ENCODE peak calls at places on chromosomes 4 and X, in five cellular contexts. B is fibroblast of the conjunctiva, I is heart left ventricle, S is pons, C is dorsolateral prefrontal cortex. Z is an unnamed sample.

GRCh38 chr4:7121174-7121573 is 53.3 kb upstream of the GRPEL1 start:
- DNase-seq in C (no peak), B (no peak), I (no peak), S (no peak), Z (no peak)

GRCh38 chr4:139670765-139671164 is 5.1 kb downstream of the MGST2 start:
- DNase-seq in I (no peak), B (no peak), S (no peak), C (no peak), Z (no peak)

GRCh38 chrX:11648705-11649519 is 16.8 kb downstream of the ARHGAP6 start:
- DNase-seq in I (no peak), C (no peak), B (no peak), S (no peak), Z (no peak)

GRCh38 chrX:119466970-119467369 is 1.3 kb upstream of the SLC25A5 start:
- DNase-seq in C (no peak), B (no peak), I (no peak), S (no peak), Z (no peak)

GRCh38 chrX:111348363-111348927 is 63.5 kb downstream of the DCX start:
- DNase-seq in I (no peak), C (no peak), B (no peak), S (peak), Z (no peak)

GRCh38 chr4:174591243-174592021 is 69.1 kb upstream of the HPGD start:
- DNase-seq in I (no peak), B (no peak), C (no peak), S (no peak), Z (peak)

GRCh38 chr4:176830971-176831370 is 38.2 kb upstream of the VEGFC start:
- DNase-seq in B (no peak), I (no peak), S (no peak), C (no peak), Z (no peak)

GRCh38 chr4:126465341-126465740 is 1150.6 kb downstream of the FAT4 start:
- DNase-seq in I (no peak), B (no peak), S (no peak), C (no peak), Z (no peak)

GRCh38 chr4:102299708-102300107 is 45.6 kb downstream of the SLC39A8 start:
- DNase-seq in I (peak), B (peak), S (peak), C (peak), Z (no peak)

GRCh38 chrX:40449396-40449795 is 131.4 kb upstream of the ATP6AP2 start:
- DNase-seq in S (no peak), B (no peak), I (no peak), C (no peak), Z (no peak)

GRCh38 chr4:81235982-81236749 is 21.1 kb upstream of the PRKG2 start:
- DNase-seq in C (no peak), S (no peak), I (no peak), B (no peak), Z (no peak)

GRCh38 chrX:68832516-68833447 is 4.0 kb downstream of the EFNB1 start:
- DNase-seq in I (no peak), S (no peak), B (no peak), C (no peak), Z (no peak)

GRCh38 chr4:97558204-97558804 is 585.0 kb downstream of the STPG2 start:
- DNase-seq in C (no peak), S (no peak), I (no peak), B (no peak), Z (no peak)

GRCh38 chrX:150635952-150636351 is 57.2 kb upstream of the MTMR1 start:
- DNase-seq in B (peak), C (no peak), I (no peak), S (no peak), Z (no peak)

GRCh38 chr4:184477201-184477999 is 3.0 kb upstream of the IRF2 start:
- DNase-seq in I (no peak), S (peak), C (peak), B (no peak), Z (no peak)

GRCh38 chr4:35943606-35944005 is 300.7 kb downstream of the ARAP2 start:
- DNase-seq in I (no peak), B (no peak), S (no peak), C (no peak), Z (no peak)

GRCh38 chr4:177051473-177052060 is 258.1 kb upstream of the NEIL3 start:
- DNase-seq in C (no peak), I (no peak), S (no peak), B (peak), Z (peak)

GRCh38 chrX:110723844-110724243 is 71.8 kb downstream of the CHRDL1 start:
- DNase-seq in I (no peak), S (no peak), C (no peak), B (no peak), Z (no peak)

GRCh38 chrX:111892375-111892774 is 16.4 kb downstream of the TRPC5OS start:
- DNase-seq in C (no peak), I (no peak), B (no peak), S (no peak), Z (no peak)

GRCh38 chr4:119646347-119647071 is 17.9 kb upstream of the PDE5A start:
- DNase-seq in S (no peak), C (peak), B (no peak), I (peak), Z (no peak)

GRCh38 chr4:81211956-81212355 is 3.1 kb downstream of the PRKG2 start:
- DNase-seq in B (peak), C (no peak), S (no peak), I (no peak), Z (no peak)

GRCh38 chr4:188960411-188961093 is 821.3 kb downstream of the TRIML1 start:
- DNase-seq in I (no peak), B (no peak), S (no peak), C (no peak), Z (no peak)

GRCh38 chr4:151184523-151185458 is 85.4 kb downstream of the RPS3A start:
- DNase-seq in I (no peak), S (no peak), B (no peak), C (no peak), Z (no peak)

GRCh38 chrX:117995378-117995777 is 121.2 kb downstream of the KLHL13 start:
- DNase-seq in C (no peak), S (no peak), I (no peak), B (no peak), Z (no peak)

GRCh38 chr4:122156819-122157218 is 4.7 kb downstream of the BLTP1 start:
- DNase-seq in I (no peak), C (no peak), S (no peak), B (no peak), Z (no peak)

GRCh38 chr4:141912831-141913230 is 276.4 kb downstream of the IL15 start:
- DNase-seq in I (no peak), B (no peak), S (no peak), C (no peak), Z (no peak)